ENCODE peak calls at places on chromosomes 5 and 9, in ten cellular contexts. One of them, this sample, is unnamed.

GRCh38 chr5:72415926-72416325 is 91.3 kb downstream of the ZNF366 start:
- DNase-seq in amniotic stem cell: no peak
- DNase-seq in activated T-cell treated with anti-CD3 and anti-CD28 coated beads for 24 hours: no peak
- DNase-seq in type B pancreatic cell: no peak
- DNase-seq in A549: no peak
- DNase-seq in activated CD4-positive, CD25-positive, alpha-beta regulatory T cell treated with anti-CD3 and anti-CD28 coated beads, Interleukin-2, amount 50 U/mL, for 72 hours: no peak
- DNase-seq in mammary epithelial cell: no peak
- DNase-seq in CD8-positive, alpha-beta T cell: no peak
- DNase-seq in stimulated activated CD8-positive, alpha-beta memory T cell treated with anti-CD3 and anti-CD28 coated beads, Interleukin-15, amount 100 ng/mL, for 4 hours: no peak
- DNase-seq in H7: no peak
- DNase-seq in this sample: no peak

GRCh38 chr5:35924122-35924949 is 14.1 kb downstream of the CAPSL start:
- DNase-seq in amniotic stem cell: peak
- DNase-seq in activated T-cell treated with anti-CD3 and anti-CD28 coated beads for 24 hours: no peak
- DNase-seq in type B pancreatic cell: no peak
- DNase-seq in A549: no peak
- DNase-seq in activated CD4-positive, CD25-positive, alpha-beta regulatory T cell treated with anti-CD3 and anti-CD28 coated beads, Interleukin-2, amount 50 U/mL, for 72 hours: no peak
- DNase-seq in mammary epithelial cell: peak
- DNase-seq in CD8-positive, alpha-beta T cell: no peak
- DNase-seq in stimulated activated CD8-positive, alpha-beta memory T cell treated with anti-CD3 and anti-CD28 coated beads, Interleukin-15, amount 100 ng/mL, for 4 hours: no peak
- DNase-seq in H7: no peak
- DNase-seq in this sample: no peak

GRCh38 chr5:57681942-57682341 is 199.3 kb upstream of the ACTBL2 start:
- DNase-seq in amniotic stem cell: no peak
- DNase-seq in activated T-cell treated with anti-CD3 and anti-CD28 coated beads for 24 hours: no peak
- DNase-seq in type B pancreatic cell: no peak
- DNase-seq in A549: no peak
- DNase-seq in activated CD4-positive, CD25-positive, alpha-beta regulatory T cell treated with anti-CD3 and anti-CD28 coated beads, Interleukin-2, amount 50 U/mL, for 72 hours: no peak
- DNase-seq in mammary epithelial cell: peak
- DNase-seq in CD8-positive, alpha-beta T cell: no peak
- DNase-seq in stimulated activated CD8-positive, alpha-beta memory T cell treated with anti-CD3 and anti-CD28 coated beads, Interleukin-15, amount 100 ng/mL, for 4 hours: no peak
- DNase-seq in H7: no peak
- DNase-seq in this sample: no peak

GRCh38 chr5:54820346-54820745 is 165.0 kb downstream of the ESM1 start:
- DNase-seq in amniotic stem cell: peak
- DNase-seq in activated T-cell treated with anti-CD3 and anti-CD28 coated beads for 24 hours: no peak
- DNase-seq in type B pancreatic cell: no peak
- DNase-seq in A549: no peak
- DNase-seq in activated CD4-positive, CD25-positive, alpha-beta regulatory T cell treated with anti-CD3 and anti-CD28 coated beads, Interleukin-2, amount 50 U/mL, for 72 hours: no peak
- DNase-seq in mammary epithelial cell: no peak
- DNase-seq in CD8-positive, alpha-beta T cell: no peak
- DNase-seq in stimulated activated CD8-positive, alpha-beta memory T cell treated with anti-CD3 and anti-CD28 coated beads, Interleukin-15, amount 100 ng/mL, for 4 hours: no peak
- DNase-seq in H7: no peak
- DNase-seq in this sample: no peak

GRCh38 chr9:31745468-31745867 is 639.0 kb upstream of the ACO1 start:
- DNase-seq in amniotic stem cell: no peak
- DNase-seq in activated T-cell treated with anti-CD3 and anti-CD28 coated beads for 24 hours: no peak
- DNase-seq in type B pancreatic cell: no peak
- DNase-seq in A549: no peak
- DNase-seq in activated CD4-positive, CD25-positive, alpha-beta regulatory T cell treated with anti-CD3 and anti-CD28 coated beads, Interleukin-2, amount 50 U/mL, for 72 hours: no peak
- DNase-seq in mammary epithelial cell: no peak
- DNase-seq in CD8-positive, alpha-beta T cell: no peak
- DNase-seq in stimulated activated CD8-positive, alpha-beta memory T cell treated with anti-CD3 and anti-CD28 coated beads, Interleukin-15, amount 100 ng/mL, for 4 hours: no peak
- DNase-seq in H7: no peak
- DNase-seq in this sample: no peak

GRCh38 chr5:16777432-16777831 is 158.7 kb downstream of the MYO10 start:
- DNase-seq in amniotic stem cell: no peak
- DNase-seq in activated T-cell treated with anti-CD3 and anti-CD28 coated beads for 24 hours: no peak
- DNase-seq in type B pancreatic cell: no peak
- DNase-seq in A549: no peak
- DNase-seq in activated CD4-positive, CD25-positive, alpha-beta regulatory T cell treated with anti-CD3 and anti-CD28 coated beads, Interleukin-2, amount 50 U/mL, for 72 hours: no peak
- DNase-seq in mammary epithelial cell: no peak
- DNase-seq in CD8-positive, alpha-beta T cell: no peak
- DNase-seq in stimulated activated CD8-positive, alpha-beta memory T cell treated with anti-CD3 and anti-CD28 coated beads, Interleukin-15, amount 100 ng/mL, for 4 hours: no peak
- DNase-seq in H7: no peak
- DNase-seq in this sample: no peak

GRCh38 chr9:124456341-124457078 is 6.3 kb downstream of the ADGRD2 start:
- DNase-seq in amniotic stem cell: no peak
- DNase-seq in activated T-cell treated with anti-CD3 and anti-CD28 coated beads for 24 hours: no peak
- DNase-seq in type B pancreatic cell: no peak
- DNase-seq in A549: no peak
- DNase-seq in activated CD4-positive, CD25-positive, alpha-beta regulatory T cell treated with anti-CD3 and anti-CD28 coated beads, Interleukin-2, amount 50 U/mL, for 72 hours: no peak
- DNase-seq in mammary epithelial cell: no peak
- DNase-seq in CD8-positive, alpha-beta T cell: no peak
- DNase-seq in stimulated activated CD8-positive, alpha-beta memory T cell treated with anti-CD3 and anti-CD28 coated beads, Interleukin-15, amount 100 ng/mL, for 4 hours: no peak
- DNase-seq in H7: peak
- DNase-seq in this sample: no peak

GRCh38 chr5:57334475-57334874 is 148.1 kb downstream of the ACTBL2 start:
- DNase-seq in amniotic stem cell: no peak
- DNase-seq in activated T-cell treated with anti-CD3 and anti-CD28 coated beads for 24 hours: no peak
- DNase-seq in type B pancreatic cell: no peak
- DNase-seq in A549: no peak
- DNase-seq in activated CD4-positive, CD25-positive, alpha-beta regulatory T cell treated with anti-CD3 and anti-CD28 coated beads, Interleukin-2, amount 50 U/mL, for 72 hours: no peak
- DNase-seq in mammary epithelial cell: no peak
- DNase-seq in CD8-positive, alpha-beta T cell: no peak
- DNase-seq in stimulated activated CD8-positive, alpha-beta memory T cell treated with anti-CD3 and anti-CD28 coated beads, Interleukin-15, amount 100 ng/mL, for 4 hours: no peak
- DNase-seq in H7: no peak
- DNase-seq in this sample: no peak

GRCh38 chr5:59356813-59357381 is 536.6 kb downstream of the PDE4D start:
- DNase-seq in amniotic stem cell: no peak
- DNase-seq in activated T-cell treated with anti-CD3 and anti-CD28 coated beads for 24 hours: no peak
- DNase-seq in type B pancreatic cell: no peak
- DNase-seq in A549: no peak
- DNase-seq in activated CD4-positive, CD25-positive, alpha-beta regulatory T cell treated with anti-CD3 and anti-CD28 coated beads, Interleukin-2, amount 50 U/mL, for 72 hours: no peak
- DNase-seq in mammary epithelial cell: no peak
- DNase-seq in CD8-positive, alpha-beta T cell: no peak
- DNase-seq in stimulated activated CD8-positive, alpha-beta memory T cell treated with anti-CD3 and anti-CD28 coated beads, Interleukin-15, amount 100 ng/mL, for 4 hours: no peak
- DNase-seq in H7: peak
- DNase-seq in this sample: peak

GRCh38 chr9:136438909-136439549 is 616 bp downstream of the INPP5E start:
- DNase-seq in amniotic stem cell: peak
- DNase-seq in activated T-cell treated with anti-CD3 and anti-CD28 coated beads for 24 hours: peak
- DNase-seq in type B pancreatic cell: no peak
- DNase-seq in A549: peak
- DNase-seq in activated CD4-positive, CD25-positive, alpha-beta regulatory T cell treated with anti-CD3 and anti-CD28 coated beads, Interleukin-2, amount 50 U/mL, for 72 hours: peak
- DNase-seq in mammary epithelial cell: peak
- DNase-seq in CD8-positive, alpha-beta T cell: peak
- DNase-seq in stimulated activated CD8-positive, alpha-beta memory T cell treated with anti-CD3 and anti-CD28 coated beads, Interleukin-15, amount 100 ng/mL, for 4 hours: peak
- DNase-seq in H7: peak
- DNase-seq in this sample: no peak

GRCh38 chr9:2623046-2623865 is 1.7 kb downstream of the VLDLR start:
- DNase-seq in amniotic stem cell: no peak
- DNase-seq in activated T-cell treated with anti-CD3 and anti-CD28 coated beads for 24 hours: no peak
- DNase-seq in type B pancreatic cell: peak
- DNase-seq in A549: peak
- DNase-seq in activated CD4-positive, CD25-positive, alpha-beta regulatory T cell treated with anti-CD3 and anti-CD28 coated beads, Interleukin-2, amount 50 U/mL, for 72 hours: no peak
- DNase-seq in mammary epithelial cell: peak
- DNase-seq in CD8-positive, alpha-beta T cell: no peak
- DNase-seq in stimulated activated CD8-positive, alpha-beta memory T cell treated with anti-CD3 and anti-CD28 coated beads, Interleukin-15, amount 100 ng/mL, for 4 hours: no peak
- DNase-seq in H7: peak
- DNase-seq in this sample: peak

GRCh38 chr5:10987291-10987806 is 226.3 kb upstream of the DAP start:
- DNase-seq in amniotic stem cell: no peak
- DNase-seq in activated T-cell treated with anti-CD3 and anti-CD28 coated beads for 24 hours: no peak
- DNase-seq in type B pancreatic cell: no peak
- DNase-seq in A549: no peak
- DNase-seq in activated CD4-positive, CD25-positive, alpha-beta regulatory T cell treated with anti-CD3 and anti-CD28 coated beads, Interleukin-2, amount 50 U/mL, for 72 hours: no peak
- DNase-seq in mammary epithelial cell: no peak
- DNase-seq in CD8-positive, alpha-beta T cell: no peak
- DNase-seq in stimulated activated CD8-positive, alpha-beta memory T cell treated with anti-CD3 and anti-CD28 coated beads, Interleukin-15, amount 100 ng/mL, for 4 hours: no peak
- DNase-seq in H7: no peak
- DNase-seq in this sample: no peak

GRCh38 chr9:38017885-38018186 is 51.2 kb downstream of the SHB start:
- DNase-seq in amniotic stem cell: no peak
- DNase-seq in activated T-cell treated with anti-CD3 and anti-CD28 coated beads for 24 hours: no peak
- DNase-seq in type B pancreatic cell: no peak
- DNase-seq in A549: no peak
- DNase-seq in activated CD4-positive, CD25-positive, alpha-beta regulatory T cell treated with anti-CD3 and anti-CD28 coated beads, Interleukin-2, amount 50 U/mL, for 72 hours: no peak
- DNase-seq in mammary epithelial cell: no peak
- DNase-seq in CD8-positive, alpha-beta T cell: no peak
- DNase-seq in stimulated activated CD8-positive, alpha-beta memory T cell treated with anti-CD3 and anti-CD28 coated beads, Interleukin-15, amount 100 ng/mL, for 4 hours: no peak
- DNase-seq in H7: no peak
- DNase-seq in this sample: no peak

GRCh38 chr5:100826133-100826532 is 76.9 kb downstream of the ST8SIA4 start:
- DNase-seq in amniotic stem cell: no peak
- DNase-seq in activated T-cell treated with anti-CD3 and anti-CD28 coated beads for 24 hours: no peak
- DNase-seq in type B pancreatic cell: no peak
- DNase-seq in A549: no peak
- DNase-seq in activated CD4-positive, CD25-positive, alpha-beta regulatory T cell treated with anti-CD3 and anti-CD28 coated beads, Interleukin-2, amount 50 U/mL, for 72 hours: no peak
- DNase-seq in mammary epithelial cell: no peak
- DNase-seq in CD8-positive, alpha-beta T cell: no peak
- DNase-seq in stimulated activated CD8-positive, alpha-beta memory T cell treated with anti-CD3 and anti-CD28 coated beads, Interleukin-15, amount 100 ng/mL, for 4 hours: no peak
- DNase-seq in H7: no peak
- DNase-seq in this sample: no peak

GRCh38 chr5:123966781-123967180 is 454.8 kb downstream of the CSNK1G3 start:
- DNase-seq in amniotic stem cell: no peak
- DNase-seq in activated T-cell treated with anti-CD3 and anti-CD28 coated beads for 24 hours: no peak
- DNase-seq in type B pancreatic cell: no peak
- DNase-seq in A549: no peak
- DNase-seq in activated CD4-positive, CD25-positive, alpha-beta regulatory T cell treated with anti-CD3 and anti-CD28 coated beads, Interleukin-2, amount 50 U/mL, for 72 hours: no peak
- DNase-seq in mammary epithelial cell: no peak
- DNase-seq in CD8-positive, alpha-beta T cell: no peak
- DNase-seq in stimulated activated CD8-positive, alpha-beta memory T cell treated with anti-CD3 and anti-CD28 coated beads, Interleukin-15, amount 100 ng/mL, for 4 hours: no peak
- DNase-seq in H7: no peak
- DNase-seq in this sample: no peak

GRCh38 chr5:64958757-64959391 is 190.1 kb downstream of the CWC27 start:
- DNase-seq in amniotic stem cell: peak
- DNase-seq in activated T-cell treated with anti-CD3 and anti-CD28 coated beads for 24 hours: no peak
- DNase-seq in type B pancreatic cell: no peak
- DNase-seq in A549: no peak
- DNase-seq in activated CD4-positive, CD25-positive, alpha-beta regulatory T cell treated with anti-CD3 and anti-CD28 coated beads, Interleukin-2, amount 50 U/mL, for 72 hours: no peak
- DNase-seq in mammary epithelial cell: no peak
- DNase-seq in CD8-positive, alpha-beta T cell: no peak
- DNase-seq in stimulated activated CD8-positive, alpha-beta memory T cell treated with anti-CD3 and anti-CD28 coated beads, Interleukin-15, amount 100 ng/mL, for 4 hours: no peak
- DNase-seq in H7: no peak
- DNase-seq in this sample: no peak

GRCh38 chr9:123337971-123338370 is 18.0 kb upstream of the CRB2 start:
- DNase-seq in amniotic stem cell: no peak
- DNase-seq in activated T-cell treated with anti-CD3 and anti-CD28 coated beads for 24 hours: no peak
- DNase-seq in type B pancreatic cell: no peak
- DNase-seq in A549: no peak
- DNase-seq in activated CD4-positive, CD25-positive, alpha-beta regulatory T cell treated with anti-CD3 and anti-CD28 coated beads, Interleukin-2, amount 50 U/mL, for 72 hours: no peak
- DNase-seq in mammary epithelial cell: no peak
- DNase-seq in CD8-positive, alpha-beta T cell: no peak
- DNase-seq in stimulated activated CD8-positive, alpha-beta memory T cell treated with anti-CD3 and anti-CD28 coated beads, Interleukin-15, amount 100 ng/mL, for 4 hours: no peak
- DNase-seq in H7: no peak
- DNase-seq in this sample: no peak

GRCh38 chr9:34334337-34334824 is 5.0 kb downstream of the NUDT2 start:
- DNase-seq in amniotic stem cell: no peak
- DNase-seq in activated T-cell treated with anti-CD3 and anti-CD28 coated beads for 24 hours: no peak
- DNase-seq in type B pancreatic cell: no peak
- DNase-seq in A549: no peak
- DNase-seq in activated CD4-positive, CD25-positive, alpha-beta regulatory T cell treated with anti-CD3 and anti-CD28 coated beads, Interleukin-2, amount 50 U/mL, for 72 hours: no peak
- DNase-seq in mammary epithelial cell: no peak
- DNase-seq in CD8-positive, alpha-beta T cell: no peak
- DNase-seq in stimulated activated CD8-positive, alpha-beta memory T cell treated with anti-CD3 and anti-CD28 coated beads, Interleukin-15, amount 100 ng/mL, for 4 hours: no peak
- DNase-seq in H7: peak
- DNase-seq in this sample: no peak

This sample was measured in mesenteric fat pad.